ENCODE peak calls at places on chromosomes 6 and 20, in ten cellular contexts. M is NT2/D1; B is adrenal gland; U is heart left ventricle; T is CD8-positive, alpha-beta T cell; O is SJSA1; Y is IMR-90; Z is mesendoderm; C is breast epithelium; V is ovary. W is an unnamed sample.

GRCh38 chr6:79313254-79313653 is 78.8 kb upstream of the HMGN3 start:
- DNase-seq in T (no peak), M (no peak), Y (no peak), O (no peak), C (no peak), V (no peak), B (no peak), U (no peak), Z (no peak), W (no peak)

GRCh38 chr6:10882654-10883053 is 813 bp upstream of the GCM2 start:
- DNase-seq in C (no peak), O (no peak), B (no peak), Z (peak; percentile 58), M (no peak), T (no peak), V (no peak), Y (no peak), U (no peak), W (no peak)

GRCh38 chr20:22382742-22383141 is 201.6 kb downstream of the FOXA2 start:
- DNase-seq in V (no peak), B (no peak), M (no peak), C (no peak), T (no peak), Y (no peak), U (no peak), O (no peak), Z (no peak), W (no peak)

GRCh38 chr6:403659-404655 is 12.4 kb downstream of the IRF4 start:
- DNase-seq in B (no peak), Y (no peak), T (peak; percentile 25), V (no peak), O (no peak), U (no peak), Z (no peak), M (no peak), C (no peak), W (no peak)

GRCh38 chr6:101605874-101606273 is 212.4 kb downstream of the GRIK2 start:
- DNase-seq in Z (no peak), V (no peak), C (no peak), O (no peak), U (no peak), T (no peak), B (no peak), M (no peak), Y (peak; percentile 13), W (no peak)

GRCh38 chr6:158639056-158639455 is 5.5 kb downstream of the DYNLT1 start:
- DNase-seq in Y (no peak), B (no peak), T (no peak), U (no peak), C (no peak), M (no peak), Z (no peak), O (no peak), V (peak; percentile 11), W (no peak)

GRCh38 chr20:10603971-10604864 is 69.6 kb downstream of the JAG1 start:
- DNase-seq in M (no peak), Y (peak; percentile 94), B (peak; percentile 64), C (peak; percentile 60), Z (no peak), T (no peak), U (peak; percentile 50), O (peak; percentile 92), V (peak; percentile 43), W (peak; percentile 42)

GRCh38 chr6:40882321-40882720 is 156.7 kb downstream of the UNC5CL start:
- DNase-seq in T (no peak), Z (no peak), U (no peak), V (no peak), C (no peak), O (no peak), Y (no peak), M (no peak), B (no peak), W (no peak)

GRCh38 chr20:62902926-62903615 is 23.2 kb downstream of the DIDO1 start:
- DNase-seq in O (peak; percentile 64), C (no peak), U (no peak), Z (no peak), V (no peak), B (no peak), M (no peak), T (no peak), Y (peak; percentile 83), W (no peak)

GRCh38 chr6:14521141-14521540 is 403.6 kb downstream of the CD83 start:
- DNase-seq in B (no peak), V (no peak), M (no peak), Z (no peak), O (no peak), Y (no peak), T (no peak), U (no peak), C (no peak), W (no peak)

GRCh38 chr6:139762587-139763031 is 388.2 kb upstream of the CITED2 start:
- DNase-seq in C (no peak), M (no peak), O (no peak), V (no peak), Z (no peak), T (no peak), U (no peak), B (peak; percentile 32), Y (peak; percentile 19), W (no peak)

DNA sequence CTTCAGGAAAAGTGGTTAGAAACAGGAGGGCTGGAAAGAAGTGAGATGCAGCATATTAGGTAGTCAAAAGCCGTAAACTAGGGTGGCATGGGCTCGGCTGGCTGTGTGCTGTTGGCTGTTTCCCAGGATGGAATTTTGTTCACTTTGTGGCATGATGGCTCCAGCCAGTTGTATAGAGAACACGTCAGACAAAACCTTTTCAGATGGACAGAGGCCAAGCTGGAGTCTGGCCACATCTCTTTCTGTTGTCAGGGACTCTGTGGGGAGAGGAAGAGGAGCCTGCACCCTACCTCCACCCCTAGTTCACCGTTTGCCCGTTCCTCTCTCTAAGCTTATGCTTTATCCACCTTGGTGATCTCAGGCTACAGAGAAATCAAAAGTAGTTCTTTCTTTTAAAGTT is 22.0 kb downstream of the C6orf89 start:
- DNase-seq in T (no peak), Y (peak; percentile 36), O (peak; percentile 38), V (peak; percentile 72), M (no peak), U (peak; percentile 60), B (peak; percentile 90), C (peak; percentile 60), Z (no peak), W (peak; percentile 71)
- H3K36me3 ChIP-seq in T (peaks cover 7% of the 10 kb centered on the region), Y (peaks cover 7% of the 10 kb centered on the region), O (peaks cover 31% of the 10 kb centered on the region), V (no peaks in the 10 kb centered on the region), M (peaks cover 3% of the 10 kb centered on the region), U (peaks cover 22% of the 10 kb centered on the region), B (no peaks in the 10 kb centered on the region), C (no peaks in the 10 kb centered on the region), Z (no peaks in the 10 kb centered on the region), W (peaks cover 11% of the 10 kb centered on the region)

GRCh38 chr20:1809121-1809520 is 86.1 kb upstream of the SIRPA start:
- DNase-seq in B (no peak), Z (no peak), V (no peak), O (peak; percentile 86), T (no peak), Y (peak; percentile 92), M (no peak), U (no peak), C (no peak), W (no peak)
- H3K4me1 ChIP-seq in B (peaks cover 13% of the 10 kb centered on the region), Z (peaks cover 4% of the 10 kb centered on the region), V (no peaks in the 10 kb centered on the region), O (peaks cover 58% of the 10 kb centered on the region), T (peaks cover 6% of the 10 kb centered on the region), Y (peaks cover 40% of the 10 kb centered on the region), M (peaks cover 12% of the 10 kb centered on the region), U (peaks cover 22% of the 10 kb centered on the region), C (peaks cover 22% of the 10 kb centered on the region), W (peaks cover 2% of the 10 kb centered on the region)

GRCh38 chr6:38833320-38833719 is 118.2 kb downstream of the DNAH8 start:
- DNase-seq in Z (no peak), V (no peak), M (no peak), U (no peak), O (no peak), C (no peak), Y (no peak), B (no peak), T (no peak), W (no peak)

GRCh38 chr6:38827024-38827423 is 111.9 kb downstream of the DNAH8 start:
- DNase-seq in O (no peak), U (no peak), Y (no peak), B (no peak), T (no peak), Z (no peak), C (no peak), V (no peak), M (no peak), W (no peak)

GRCh38 chr6:38836585-38836984 is 121.5 kb downstream of the DNAH8 start:
- DNase-seq in C (no peak), V (no peak), T (no peak), B (no peak), U (no peak), M (peak; percentile 3), Z (no peak), Y (no peak), O (no peak), W (no peak)

DNA sequence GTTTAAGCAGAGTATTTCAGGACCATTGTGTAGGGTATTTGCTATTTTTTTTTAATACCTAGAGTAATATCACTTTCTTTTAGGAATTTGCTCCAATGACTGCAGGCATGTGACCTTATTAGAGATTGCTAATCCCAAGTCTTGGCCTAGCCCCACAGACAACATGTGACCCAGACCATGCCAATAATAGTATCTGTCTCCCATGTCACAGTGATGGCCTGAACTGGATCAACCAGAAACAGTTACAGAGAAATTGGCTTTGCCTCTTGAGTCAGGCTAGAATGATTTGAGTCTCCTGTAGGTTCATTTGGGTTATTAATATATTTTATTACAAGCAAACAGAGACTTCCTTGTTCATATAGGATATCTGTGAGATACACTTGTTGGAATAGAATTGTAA is 116.8 kb downstream of the DNAH8 start:
- DNase-seq in U (no peak), M (no peak), O (no peak), T (no peak), B (no peak), C (no peak), Y (no peak), V (no peak), Z (no peak), W (no peak)
- H3K36me3 ChIP-seq in U (no peaks in the 10 kb centered on the region), M (no peaks in the 10 kb centered on the region), O (no peaks in the 10 kb centered on the region), T (no peaks in the 10 kb centered on the region), B (no peaks in the 10 kb centered on the region), C (no peaks in the 10 kb centered on the region), Y (no peaks in the 10 kb centered on the region), V (no peaks in the 10 kb centered on the region), Z (no peaks in the 10 kb centered on the region), W (no peaks in the 10 kb centered on the region)

GRCh38 chr6:166203641-166204222 is 36.1 kb upstream of the TBXT start:
- DNase-seq in B (no peak), V (no peak), Y (no peak), Z (no peak), U (no peak), T (no peak), C (no peak), M (no peak), O (no peak), W (no peak)

GRCh38 chr6:166203003-166203640 is 35.5 kb upstream of the TBXT start:
- DNase-seq in U (no peak), Z (no peak), B (no peak), Y (peak; percentile 9), V (no peak), O (no peak), C (no peak), M (no peak), T (no peak), W (no peak)

GRCh38 chr6:166206066-166206465 is 38.4 kb upstream of the TBXT start:
- DNase-seq in B (no peak), Z (no peak), C (no peak), M (no peak), Y (peak; percentile 7), T (no peak), V (no peak), O (no peak), U (no peak), W (no peak)

GRCh38 chr6:166204852-166205650 is 37.4 kb upstream of the TBXT start:
- DNase-seq in V (no peak), M (no peak), Z (peak; percentile 92), B (no peak), C (no peak), O (no peak), T (no peak), Y (no peak), U (no peak), W (no peak)

GRCh38 chr6:166206510-166207389 is 39.1 kb upstream of the TBXT start:
- DNase-seq in U (no peak), Y (no peak), O (no peak), C (no peak), M (no peak), B (no peak), V (no peak), T (no peak), Z (no peak), W (no peak)
- H3K4me1 ChIP-seq in U (no peaks in the 10 kb centered on the region), Y (no peaks in the 10 kb centered on the region), O (no peaks in the 10 kb centered on the region), C (no peaks in the 10 kb centered on the region), M (peaks cover 4% of the 10 kb centered on the region), B (no peaks in the 10 kb centered on the region), V (no peaks in the 10 kb centered on the region), T (no peaks in the 10 kb centered on the region), Z (peaks cover 2% of the 10 kb centered on the region), W (no peaks in the 10 kb centered on the region)